ENCODE peak calls at places on chromosomes 12 and 14, in six cellular contexts. L, D, W, I, S and H are unnamed samples.

GRCh38 chr14:57464013-57464730 is 29.5 kb downstream of the CCDC198 start:
- DNase-seq in S (no peak), W (no peak), D (no peak), L (no peak), I (no peak), H (no peak)

GRCh38 chr12:124371366-124371765 is 76.5 kb downstream of the RFLNA start:
- DNase-seq in I (no peak), D (no peak), S (no peak), W (no peak), L (no peak), H (no peak)

GRCh38 chr12:70635713-70636112 is 1.5 kb downstream of the PTPRB start:
- DNase-seq in L (no peak), S (no peak), W (no peak), D (no peak), I (no peak), H (no peak)

GRCh38 chr14:88746042-88746441 is 46.7 kb downstream of the EML5 start:
- DNase-seq in D (no peak), L (no peak), S (no peak), W (no peak), I (no peak), H (no peak)

GRCh38 chr14:99327458-99328250 is 55.7 kb upstream of the BCL11B start:
- DNase-seq in D (no peak), S (no peak), W (no peak), L (no peak), I (no peak), H (no peak)

GRCh38 chr12:45669093-45669492 is 60.4 kb upstream of the ARID2 start:
- DNase-seq in I (no peak), L (no peak), D (no peak), S (no peak), W (no peak), H (no peak)

GRCh38 chr12:61646639-61647038 is 613.6 kb upstream of the USP15 start:
- DNase-seq in I (no peak), D (no peak), S (no peak), L (no peak), W (no peak), H (no peak)

GRCh38 chr14:63193236-63193635 is 11.0 kb upstream of the RHOJ start:
- DNase-seq in S (no peak), D (no peak), I (no peak), W (no peak), L (no peak), H (no peak)

GRCh38 chr12:56645201-56645716 is 525 bp downstream of the ATP5F1B start:
- DNase-seq in W (peak; percentile 18), S (no peak), I (no peak), D (peak; percentile 32), L (no peak), H (no peak)